ENCODE peak calls at places on chromosomes 6 and 20, in six cellular contexts. One of them, this sample, is unnamed.

GRCh38 chr6:95280690-95281273 is 296.6 kb upstream of the MANEA start:
- DNase-seq in Ammon's horn: no peak
- DNase-seq in foreskin keratinocyte: peak; percentile 45
- DNase-seq in EH: no peak
- DNase-seq in Peyer's patch: no peak
- DNase-seq in thoracic aorta: no peak
- DNase-seq in this sample: no peak

GRCh38 chr6:77740380-77740779 is 87.5 kb downstream of the MEI4 start:
- DNase-seq in EH: peak; percentile 6
- DNase-seq in thoracic aorta: no peak
- DNase-seq in Ammon's horn: no peak
- DNase-seq in Peyer's patch: no peak
- DNase-seq in foreskin keratinocyte: peak; percentile 15
- DNase-seq in this sample: no peak

GRCh38 chr6:77425216-77425615 is 38.1 kb downstream of the HTR1B start:
- DNase-seq in Ammon's horn: no peak
- DNase-seq in thoracic aorta: no peak
- DNase-seq in foreskin keratinocyte: no peak
- DNase-seq in Peyer's patch: no peak
- DNase-seq in EH: no peak
- DNase-seq in this sample: no peak

GRCh38 chr6:150767585-150768164 is 97.8 kb upstream of the MTHFD1L start:
- DNase-seq in Peyer's patch: no peak
- DNase-seq in Ammon's horn: no peak
- DNase-seq in foreskin keratinocyte: no peak
- DNase-seq in thoracic aorta: no peak
- DNase-seq in EH: peak; percentile 29
- DNase-seq in this sample: no peak

GRCh38 chr6:37371158-37372083 is 17.6 kb downstream of the RNF8 start:
- DNase-seq in thoracic aorta: no peak
- DNase-seq in Ammon's horn: no peak
- DNase-seq in EH: no peak
- DNase-seq in foreskin keratinocyte: no peak
- DNase-seq in Peyer's patch: no peak
- DNase-seq in this sample: no peak

GRCh38 chr20:13356591-13356990 is 135.5 kb downstream of the ISM1 start:
- DNase-seq in Peyer's patch: no peak
- DNase-seq in Ammon's horn: no peak
- DNase-seq in foreskin keratinocyte: no peak
- DNase-seq in EH: no peak
- DNase-seq in thoracic aorta: no peak
- DNase-seq in this sample: no peak

GRCh38 chr6:41036601-41037000 is 2.4 kb downstream of the UNC5CL start:
- DNase-seq in thoracic aorta: no peak
- DNase-seq in Peyer's patch: no peak
- DNase-seq in foreskin keratinocyte: peak; percentile 89
- DNase-seq in Ammon's horn: no peak
- DNase-seq in EH: no peak
- DNase-seq in this sample: no peak

GRCh38 chr6:152695317-152696043 is 2.2 kb upstream of the MYCT1 start:
- DNase-seq in thoracic aorta: no peak
- DNase-seq in Ammon's horn: no peak
- DNase-seq in EH: no peak
- DNase-seq in Peyer's patch: no peak
- DNase-seq in foreskin keratinocyte: peak; percentile 33
- DNase-seq in this sample: no peak

GRCh38 chr6:91438570-91438969 is 851.7 kb upstream of the MAP3K7 start:
- DNase-seq in EH: no peak
- DNase-seq in Peyer's patch: no peak
- DNase-seq in thoracic aorta: no peak
- DNase-seq in foreskin keratinocyte: no peak
- DNase-seq in Ammon's horn: no peak
- DNase-seq in this sample: no peak

GRCh38 chr6:148335582-148335981 is 7.1 kb upstream of the SASH1 start:
- DNase-seq in Peyer's patch: no peak
- DNase-seq in foreskin keratinocyte: peak; percentile 93
- DNase-seq in Ammon's horn: no peak
- DNase-seq in EH: peak; percentile 78
- DNase-seq in thoracic aorta: no peak
- DNase-seq in this sample: no peak

GRCh38 chr6:33779305-33779704 is 9.6 kb downstream of the LEMD2 start:
- DNase-seq in foreskin keratinocyte: no peak
- DNase-seq in Peyer's patch: no peak
- DNase-seq in Ammon's horn: no peak
- DNase-seq in thoracic aorta: no peak
- DNase-seq in EH: no peak
- DNase-seq in this sample: no peak

GRCh38 chr6:17621003-17621402 is 20.9 kb downstream of the FAM8A1 start:
- DNase-seq in EH: no peak
- DNase-seq in Peyer's patch: no peak
- DNase-seq in Ammon's horn: no peak
- DNase-seq in foreskin keratinocyte: no peak
- DNase-seq in thoracic aorta: no peak
- DNase-seq in this sample: no peak

GRCh38 chr20:21251278-21251677 is 51.9 kb upstream of the XRN2 start:
- DNase-seq in EH: peak; percentile 7
- DNase-seq in foreskin keratinocyte: peak; percentile 58
- DNase-seq in Ammon's horn: no peak
- DNase-seq in thoracic aorta: no peak
- DNase-seq in Peyer's patch: no peak
- DNase-seq in this sample: no peak

GRCh38 chr6:128641701-128642100 is 121.3 kb upstream of the PTPRK start:
- DNase-seq in thoracic aorta: no peak
- DNase-seq in Ammon's horn: no peak
- DNase-seq in Peyer's patch: no peak
- DNase-seq in foreskin keratinocyte: no peak
- DNase-seq in EH: no peak
- DNase-seq in this sample: no peak

This sample was measured in GOT3.